ENCODE peak calls at places on chromosomes 2 and 18, in eight cellular contexts. One of them, this sample, is unnamed.
A peak's percentile ranks its signal among the peaks of the same experiment; 100 is the strongest.

GRCh38 chr2:207330912-207331311 is 165.2 kb upstream of the KLF7 start:
- DNase-seq in stomach: peak; percentile 31
- DNase-seq in tibial nerve: peak; percentile 29
- DNase-seq in ovary: no peak
- DNase-seq in SK-N-SH: no peak
- DNase-seq in GM12878: peak; percentile 97
- DNase-seq in sigmoid colon: no peak
- DNase-seq in A549: peak; percentile 25
- DNase-seq in this sample: no peak

GRCh38 chr2:216536725-216537124 is 38.1 kb downstream of the RPL37A start:
- DNase-seq in sigmoid colon: no peak
- DNase-seq in stomach: no peak
- DNase-seq in A549: no peak
- DNase-seq in SK-N-SH: peak; percentile 49
- DNase-seq in ovary: no peak
- DNase-seq in tibial nerve: no peak
- DNase-seq in GM12878: no peak
- DNase-seq in this sample: no peak

GRCh38 chr2:179711375-179711774 is 150.0 kb downstream of the ZNF385B start:
- DNase-seq in tibial nerve: no peak
- DNase-seq in SK-N-SH: no peak
- DNase-seq in ovary: no peak
- DNase-seq in A549: no peak
- DNase-seq in sigmoid colon: no peak
- DNase-seq in GM12878: no peak
- DNase-seq in stomach: no peak
- DNase-seq in this sample: no peak

GRCh38 chr2:16005819-16006536 is 65.6 kb downstream of the MYCN start:
- DNase-seq in stomach: peak; percentile 37
- DNase-seq in SK-N-SH: no peak
- DNase-seq in sigmoid colon: no peak
- DNase-seq in GM12878: no peak
- DNase-seq in ovary: no peak
- DNase-seq in A549: no peak
- DNase-seq in tibial nerve: peak; percentile 39
- DNase-seq in this sample: peak; percentile 46

GRCh38 chr2:108917078-108917440 is 72.0 kb downstream of the EDAR start:
- DNase-seq in ovary: peak; percentile 10
- DNase-seq in sigmoid colon: peak; percentile 40
- DNase-seq in GM12878: no peak
- DNase-seq in stomach: peak; percentile 24
- DNase-seq in SK-N-SH: no peak
- DNase-seq in A549: no peak
- DNase-seq in tibial nerve: no peak
- DNase-seq in this sample: peak; percentile 33

GRCh38 chr18:79935499-79935898 is 16.0 kb downstream of the SLC66A2 start:
- DNase-seq in A549: no peak
- DNase-seq in ovary: peak; percentile 19
- DNase-seq in stomach: no peak
- DNase-seq in SK-N-SH: no peak
- DNase-seq in tibial nerve: no peak
- DNase-seq in sigmoid colon: peak; percentile 37
- DNase-seq in GM12878: no peak
- DNase-seq in this sample: peak; percentile 5

GRCh38 chr2:68730828-68731227 is 3.8 kb upstream of the ARHGAP25 start:
- DNase-seq in sigmoid colon: no peak
- DNase-seq in stomach: no peak
- DNase-seq in A549: no peak
- DNase-seq in ovary: no peak
- DNase-seq in GM12878: no peak
- DNase-seq in SK-N-SH: no peak
- DNase-seq in tibial nerve: no peak
- DNase-seq in this sample: no peak

GRCh38 chr2:108376774-108377173 is 980 bp upstream of the SULT1C4 start:
- DNase-seq in ovary: no peak
- DNase-seq in GM12878: no peak
- DNase-seq in A549: no peak
- DNase-seq in SK-N-SH: no peak
- DNase-seq in stomach: no peak
- DNase-seq in sigmoid colon: no peak
- DNase-seq in tibial nerve: no peak
- DNase-seq in this sample: no peak

GRCh38 chr18:32552421-32553030 is 81.8 kb upstream of the GAREM1 start:
- DNase-seq in stomach: peak; percentile 71
- DNase-seq in A549: peak; percentile 34
- DNase-seq in sigmoid colon: peak; percentile 68
- DNase-seq in tibial nerve: peak; percentile 82
- DNase-seq in ovary: no peak
- DNase-seq in SK-N-SH: peak; percentile 51
- DNase-seq in GM12878: no peak
- DNase-seq in this sample: peak; percentile 70

GRCh38 chr18:79519751-79520472 is 124.2 kb downstream of the NFATC1 start:
- DNase-seq in tibial nerve: no peak
- DNase-seq in GM12878: no peak
- DNase-seq in stomach: no peak
- DNase-seq in sigmoid colon: no peak
- DNase-seq in ovary: no peak
- DNase-seq in SK-N-SH: no peak
- DNase-seq in A549: no peak
- DNase-seq in this sample: no peak

GRCh38 chr18:8987250-8987649 is 115.2 kb upstream of the NDUFV2 start:
- DNase-seq in tibial nerve: no peak
- DNase-seq in GM12878: no peak
- DNase-seq in sigmoid colon: no peak
- DNase-seq in SK-N-SH: no peak
- DNase-seq in ovary: no peak
- DNase-seq in A549: no peak
- DNase-seq in stomach: no peak
- DNase-seq in this sample: no peak
- TF ChIP-seq EP300 in tibial nerve: no peak
- TF ChIP-seq EP300 in GM12878: no peak
- TF ChIP-seq EP300 in sigmoid colon: no peak
- TF ChIP-seq EP300 in SK-N-SH: no peak
- TF ChIP-seq EP300 in ovary: no peak
- TF ChIP-seq EP300 in A549: no peak
- TF ChIP-seq EP300 in stomach: no peak
- TF ChIP-seq EP300 in this sample: no peak

GRCh38 chr2:171347158-171347557 is 86.6 kb downstream of the METTL8 start:
- DNase-seq in GM12878: no peak
- DNase-seq in ovary: no peak
- DNase-seq in sigmoid colon: no peak
- DNase-seq in SK-N-SH: no peak
- DNase-seq in A549: no peak
- DNase-seq in tibial nerve: no peak
- DNase-seq in stomach: no peak
- DNase-seq in this sample: no peak
- TF ChIP-seq CTCF in GM12878: peak; percentile 31
- TF ChIP-seq CTCF in ovary: no peak
- TF ChIP-seq CTCF in sigmoid colon: no peak
- TF ChIP-seq CTCF in SK-N-SH: no peak
- TF ChIP-seq CTCF in A549: no peak
- TF ChIP-seq CTCF in tibial nerve: no peak
- TF ChIP-seq CTCF in stomach: no peak
- TF ChIP-seq CTCF in this sample: no peak

GRCh38 chr2:39999864-40000263 is 220.8 kb upstream of the THUMPD2 start:
- DNase-seq in A549: no peak
- DNase-seq in sigmoid colon: no peak
- DNase-seq in stomach: no peak
- DNase-seq in SK-N-SH: no peak
- DNase-seq in ovary: no peak
- DNase-seq in tibial nerve: no peak
- DNase-seq in GM12878: no peak
- DNase-seq in this sample: no peak

GRCh38 chr2:40002339-40002738 is 223.3 kb upstream of the THUMPD2 start:
- DNase-seq in SK-N-SH: no peak
- DNase-seq in sigmoid colon: no peak
- DNase-seq in A549: no peak
- DNase-seq in GM12878: no peak
- DNase-seq in ovary: no peak
- DNase-seq in stomach: no peak
- DNase-seq in tibial nerve: no peak
- DNase-seq in this sample: no peak

GRCh38 chr2:40004336-40004735 is 225.3 kb upstream of the THUMPD2 start:
- DNase-seq in A549: no peak
- DNase-seq in GM12878: no peak
- DNase-seq in sigmoid colon: no peak
- DNase-seq in SK-N-SH: no peak
- DNase-seq in stomach: no peak
- DNase-seq in ovary: no peak
- DNase-seq in tibial nerve: no peak
- DNase-seq in this sample: no peak
- TF ChIP-seq EP300 in A549: no peak
- TF ChIP-seq EP300 in GM12878: no peak
- TF ChIP-seq EP300 in sigmoid colon: no peak
- TF ChIP-seq EP300 in SK-N-SH: no peak
- TF ChIP-seq EP300 in stomach: no peak
- TF ChIP-seq EP300 in ovary: no peak
- TF ChIP-seq EP300 in tibial nerve: no peak
- TF ChIP-seq EP300 in this sample: no peak

DNA sequence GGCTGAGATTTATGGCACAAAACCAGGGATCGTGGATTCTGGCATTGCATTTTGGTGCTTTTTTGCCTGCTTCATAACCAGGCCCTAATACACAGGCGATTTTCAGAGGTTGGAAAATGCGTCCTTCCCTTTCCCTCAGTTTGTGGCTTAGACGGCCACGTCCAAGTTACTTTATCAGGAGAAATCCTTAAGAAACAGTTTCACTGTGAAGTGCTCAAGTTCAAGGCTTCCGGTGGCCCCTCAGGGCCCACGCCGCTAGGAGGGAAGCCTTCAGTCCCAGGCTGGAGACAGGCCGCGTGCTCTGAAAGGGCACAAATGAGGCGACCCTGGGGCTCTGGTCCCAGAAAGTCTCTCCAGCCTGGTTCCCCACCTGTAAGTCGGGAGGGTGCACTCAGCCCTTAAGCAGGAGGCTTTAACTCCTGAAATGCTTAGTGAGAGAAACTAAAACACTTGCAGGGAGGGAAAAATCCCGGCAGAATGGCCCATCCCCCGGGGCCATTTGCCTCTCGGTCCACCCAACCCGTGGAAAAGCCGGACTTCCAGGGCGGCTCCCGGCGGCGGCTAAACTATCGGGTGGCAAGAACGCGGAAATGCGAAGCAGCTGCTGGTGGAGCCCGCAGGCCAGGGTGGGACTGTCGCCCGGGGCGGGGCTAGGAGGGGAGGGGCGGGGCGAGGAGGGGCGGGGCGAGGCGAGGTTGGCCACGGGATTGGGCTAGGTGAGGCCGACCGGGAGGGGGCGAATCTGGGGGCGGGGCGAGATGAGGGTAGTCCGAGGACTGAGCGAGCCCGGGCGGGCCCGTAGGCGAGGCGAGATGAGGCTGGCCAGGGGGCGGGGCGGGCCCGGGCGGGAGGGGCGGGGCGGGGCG is 574 bp upstream of the SLC66A3 start:
- DNase-seq in tibial nerve: peak; percentile 95
- DNase-seq in stomach: peak; percentile 98
- DNase-seq in SK-N-SH: peak; percentile 100
- DNase-seq in sigmoid colon: peak; percentile 99
- DNase-seq in ovary: peak; percentile 99
- DNase-seq in A549: peak; percentile 99
- DNase-seq in GM12878: peak; percentile 66
- DNase-seq in this sample: peak; percentile 99
- TF ChIP-seq CTCF in tibial nerve: no peak
- TF ChIP-seq CTCF in stomach: no peak
- TF ChIP-seq CTCF in SK-N-SH: no peak
- TF ChIP-seq CTCF in sigmoid colon: no peak
- TF ChIP-seq CTCF in ovary: no peak
- TF ChIP-seq CTCF in A549: no peak
- TF ChIP-seq CTCF in GM12878: no peak
- TF ChIP-seq CTCF in this sample: no peak